ENCODE peak calls at places on chromosomes 7 and 10, in six cellular contexts. D is WTC11; H is T follicular helper cell; A is astrocyte of the spinal cord; M is activated CD8-positive, alpha-beta memory T cell treated with anti-CD3 and anti-CD28 coated beads for 24 hours; W is stimulated activated CD8-positive, alpha-beta memory T cell treated with anti-CD3 and anti-CD28 coated beads, Interleukin-15, amount 100 ng/mL, for 1 hour. B is an unnamed sample.

GRCh38 chr10:128286413-128287097 is 160.3 kb upstream of the MKI67 start:
- DNase-seq in H (no peak), D (peak; percentile 66), W (no peak), M (no peak), A (no peak), B (no peak)

GRCh38 chr7:152706465-152706864 is 30.5 kb upstream of the XRCC2 start:
- DNase-seq in D (no peak), H (no peak), M (no peak), A (no peak), W (no peak), B (no peak)

GRCh38 chr10:78960316-78960800 is 108.4 kb upstream of the ZMIZ1 start:
- DNase-seq in A (peak; percentile 91), H (no peak), M (no peak), D (no peak), W (no peak), B (peak; percentile 86)

GRCh38 chr10:132942740-132943554 is 577 bp upstream of the CFAP46 start:
- DNase-seq in M (no peak), A (no peak), H (no peak), W (no peak), D (no peak), B (no peak)

GRCh38 chr7:14045651-14046050 is 56.2 kb upstream of the ETV1 start:
- DNase-seq in A (no peak), H (no peak), W (no peak), M (no peak), D (no peak), B (no peak)

GRCh38 chr7:155208681-155209477 is 88.8 kb upstream of the INSIG1 start:
- DNase-seq in A (peak; percentile 47), D (no peak), M (no peak), W (no peak), H (no peak), B (peak; percentile 24)

GRCh38 chr10:122347162-122347561 is 27.3 kb upstream of the PLEKHA1 start:
- DNase-seq in H (no peak), A (no peak), D (no peak), W (no peak), M (no peak), B (no peak)

GRCh38 chr7:54773472-54774399 is 14.7 kb upstream of the SEC61G start:
- DNase-seq in D (peak; percentile 89), M (peak; percentile 82), W (peak; percentile 38), A (peak; percentile 84), H (peak; percentile 45), B (peak; percentile 80)

GRCh38 chr10:101446947-101447346 is 93.0 kb downstream of the BTRC start:
- DNase-seq in A (no peak), M (no peak), W (no peak), H (no peak), D (no peak), B (peak; percentile 14)

GRCh38 chr7:770786-771185 is 43.7 kb upstream of the PRKAR1B start:
- DNase-seq in W (no peak), A (peak; percentile 49), D (no peak), M (no peak), H (no peak), B (no peak)

GRCh38 chr7:35820858-35821257 is 20.0 kb downstream of the SEPTIN7 start:
- DNase-seq in H (no peak), D (no peak), M (no peak), W (no peak), A (no peak), B (no peak)

GRCh38 chr10:14530465-14530864 is 199.7 kb upstream of the FRMD4A start:
- DNase-seq in H (no peak), D (no peak), A (no peak), W (no peak), M (no peak), B (no peak)

GRCh38 chr7:55191161-55191925 is 172.5 kb downstream of the EGFR start:
- DNase-seq in D (no peak), H (no peak), A (no peak), M (peak; percentile 13), W (no peak), B (no peak)

GRCh38 chr10:126350216-126350992 is 37.9 kb downstream of the ADAM12 start:
- DNase-seq in W (no peak), H (no peak), D (no peak), M (no peak), A (peak; percentile 89), B (no peak)

B was measured in heart right ventricle.